ENCODE peak calls at places on chromosomes 3 and 15, in four cellular contexts. C, Z, Y and Q are unnamed samples.
A peak's percentile ranks its signal among the peaks of the same experiment; 100 is the strongest.

GRCh38 chr15:90665288-90666134 is 51.6 kb upstream of the BLM start:
- DNase-seq in C (no peak), Z (peak; percentile 82), Y (peak; percentile 74), Q (peak; percentile 65)

GRCh38 chr15:40819048-40819447 is 9.5 kb downstream of the PPP1R14D start:
- DNase-seq in C (no peak), Z (no peak), Y (no peak), Q (no peak)

GRCh38 chr3:81302045-81302444 is 459.4 kb downstream of the GBE1 start:
- DNase-seq in C (no peak), Z (peak; percentile 25), Y (no peak), Q (peak; percentile 6)

GRCh38 chr3:123409443-123410148 is 39.3 kb downstream of the ADCY5 start:
- DNase-seq in C (no peak), Z (no peak), Y (no peak), Q (no peak)

GRCh38 chr3:189664311-189664710 is 33.1 kb downstream of the TP63 start:
- DNase-seq in C (peak; percentile 39), Z (no peak), Y (no peak), Q (no peak)

GRCh38 chr3:72888546-72889309 is 882 bp downstream of the GXYLT2 start:
- DNase-seq in C (no peak), Z (no peak), Y (no peak), Q (no peak)

GRCh38 chr3:52600258-52600657 is 63.9 kb downstream of the UQCC5 start:
- DNase-seq in C (no peak), Z (no peak), Y (no peak), Q (no peak)

GRCh38 chr15:78035319-78035718 is 42.2 kb downstream of the TBC1D2B start:
- DNase-seq in C (no peak), Z (no peak), Y (no peak), Q (no peak)

GRCh38 chr15:99963976-99964375 is 230.7 kb upstream of the LYSMD4 start:
- DNase-seq in C (no peak), Z (no peak), Y (no peak), Q (no peak)

GRCh38 chr3:154886437-154886836 is 193.7 kb upstream of the MME start:
- DNase-seq in C (no peak), Z (no peak), Y (no peak), Q (no peak)

GRCh38 chr3:17765819-17766472 is 23.5 kb upstream of the TBC1D5 start:
- DNase-seq in C (no peak), Z (no peak), Y (peak; percentile 60), Q (no peak)

GRCh38 chr15:62067448-62068044 is 769 bp downstream of the C2CD4A start:
- DNase-seq in C (no peak), Z (no peak), Y (no peak), Q (peak; percentile 6)

GRCh38 chr3:62727576-62727975 is 147.6 kb downstream of the CADPS start:
- DNase-seq in C (no peak), Z (no peak), Y (no peak), Q (no peak)

GRCh38 chr3:58725326-58725853 is 58.8 kb upstream of the FAM3D start:
- DNase-seq in C (no peak), Z (no peak), Y (no peak), Q (no peak)

GRCh38 chr3:69092030-69092513 is 7.3 kb downstream of the ARL6IP5 start:
- DNase-seq in C (peak; percentile 21), Z (no peak), Y (no peak), Q (no peak)

GRCh38 chr15:74194572-74195559 is 7.7 kb downstream of the STRA6 start:
- DNase-seq in C (peak; percentile 11), Z (no peak), Y (no peak), Q (no peak)

GRCh38 chr3:179760944-179761343 is 108.1 kb downstream of the USP13 start:
- DNase-seq in C (peak; percentile 49), Z (no peak), Y (no peak), Q (no peak)

GRCh38 chr3:160981217-160981938 is 123.8 kb downstream of the B3GALNT1 start:
- DNase-seq in C (peak; percentile 92), Z (no peak), Y (peak; percentile 31), Q (no peak)

GRCh38 chr3:24590344-24590880 is 95.8 kb upstream of the THRB start:
- DNase-seq in C (no peak), Z (no peak), Y (no peak), Q (no peak)

GRCh38 chr3:2166552-2166951 is 67.9 kb downstream of the CNTN4 start:
- DNase-seq in C (no peak), Z (no peak), Y (no peak), Q (no peak)

GRCh38 chr3:61060421-61060861 is 190.8 kb downstream of the FHIT start:
- DNase-seq in C (no peak), Z (no peak), Y (no peak), Q (no peak)

GRCh38 chr3:118628704-118629341 is 405.8 kb downstream of the IGSF11 start:
- DNase-seq in C (peak; percentile 20), Z (peak; percentile 46), Y (peak; percentile 43), Q (peak; percentile 16)

GRCh38 chr3:133608405-133608804 is 34.9 kb downstream of the CDV3 start:
- DNase-seq in C (no peak), Z (no peak), Y (no peak), Q (no peak)

GRCh38 chr3:197430961-197431910 is 124.5 kb downstream of the BDH1 start:
- DNase-seq in C (no peak), Z (no peak), Y (no peak), Q (no peak)

GRCh38 chr15:32736351-32737061 is 18.7 kb downstream of the GREM1 start:
- DNase-seq in C (no peak), Z (no peak), Y (no peak), Q (no peak)

GRCh38 chr15:81852826-81853225 is 193.0 kb downstream of the MEX3B start:
- DNase-seq in C (no peak), Z (no peak), Y (no peak), Q (no peak)

GRCh38 chr15:77027697-77028450 is 32.9 kb downstream of the PSTPIP1 start:
- DNase-seq in C (no peak), Z (peak; percentile 92), Y (no peak), Q (no peak)

GRCh38 chr3:197458179-197458707 is 97.5 kb downstream of the BDH1 start:
- DNase-seq in C (no peak), Z (no peak), Y (no peak), Q (no peak)

GRCh38 chr3:39750677-39751076 is 58.7 kb upstream of the MYRIP start:
- DNase-seq in C (no peak), Z (no peak), Y (no peak), Q (no peak)

GRCh38 chr3:125374501-125374995 is 577 bp downstream of the ZNF148 start:
- DNase-seq in C (no peak), Z (no peak), Y (no peak), Q (peak; percentile 51)

DNA sequence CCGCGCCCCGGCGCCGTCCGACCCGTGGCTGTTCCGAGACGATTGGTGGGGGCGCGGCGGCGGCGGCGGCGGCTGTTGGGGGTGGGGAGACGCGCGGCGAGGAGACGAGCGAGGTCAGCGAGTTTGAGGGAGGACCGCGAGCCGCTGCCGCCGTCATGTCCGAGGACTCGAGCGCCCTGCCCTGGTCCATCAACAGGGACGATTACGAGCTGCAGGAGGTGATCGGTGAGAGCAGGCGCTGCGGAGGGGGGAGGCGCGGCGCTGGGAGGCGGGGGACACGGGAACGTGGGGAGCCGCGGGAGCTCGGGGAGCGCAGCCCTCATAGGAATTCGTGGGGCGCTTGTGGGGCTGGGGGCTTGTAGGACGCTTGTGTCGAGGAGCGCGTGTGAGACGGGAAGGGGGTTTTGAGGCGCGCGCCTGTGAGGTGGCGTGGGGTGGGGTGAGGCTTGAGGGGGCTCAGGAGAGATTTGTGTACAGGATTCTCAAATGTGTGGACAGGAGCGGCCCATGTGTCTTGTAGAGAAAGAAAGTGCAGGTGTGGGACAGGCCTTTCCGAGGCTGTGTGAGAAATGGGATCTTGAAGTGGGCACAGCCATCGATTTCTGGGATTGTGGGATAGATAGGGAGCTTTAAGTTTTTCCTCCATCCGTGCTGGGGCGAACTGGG is 518 bp downstream of the OXSR1 start:
- DNase-seq in C (no peak), Z (no peak), Y (no peak), Q (peak; percentile 35)
- TF ChIP-seq SPI1 in C (no peak), Z (no peak), Y (no peak), Q (no peak)

GRCh38 chr3:29212789-29213433 is 68.0 kb upstream of the RBMS3 start:
- DNase-seq in C (no peak), Z (no peak), Y (no peak), Q (no peak)

DNA sequence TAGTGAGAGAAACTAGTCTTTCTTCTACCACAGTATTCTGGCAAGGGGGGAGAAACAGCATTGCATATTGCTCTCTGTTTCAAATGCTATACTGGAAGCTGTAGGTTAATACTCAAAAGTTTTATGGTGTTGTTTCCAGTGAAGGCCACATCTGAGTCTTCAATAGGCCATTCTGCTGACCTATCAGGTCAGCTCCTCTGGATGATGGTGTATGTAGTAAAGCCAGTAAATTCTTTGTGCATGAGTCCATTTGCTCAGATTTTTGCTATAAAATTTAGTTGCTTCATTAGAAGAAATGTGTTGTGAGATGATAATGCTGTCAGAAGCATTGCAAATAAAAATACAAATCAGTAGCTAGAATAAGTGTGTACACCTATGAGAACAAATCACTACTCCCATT is 64.9 kb upstream of the RBMS3 start:
- DNase-seq in C (no peak), Z (no peak), Y (no peak), Q (no peak)
- TF ChIP-seq SPI1 in C (no peak), Z (no peak), Y (no peak), Q (no peak)

DNA sequence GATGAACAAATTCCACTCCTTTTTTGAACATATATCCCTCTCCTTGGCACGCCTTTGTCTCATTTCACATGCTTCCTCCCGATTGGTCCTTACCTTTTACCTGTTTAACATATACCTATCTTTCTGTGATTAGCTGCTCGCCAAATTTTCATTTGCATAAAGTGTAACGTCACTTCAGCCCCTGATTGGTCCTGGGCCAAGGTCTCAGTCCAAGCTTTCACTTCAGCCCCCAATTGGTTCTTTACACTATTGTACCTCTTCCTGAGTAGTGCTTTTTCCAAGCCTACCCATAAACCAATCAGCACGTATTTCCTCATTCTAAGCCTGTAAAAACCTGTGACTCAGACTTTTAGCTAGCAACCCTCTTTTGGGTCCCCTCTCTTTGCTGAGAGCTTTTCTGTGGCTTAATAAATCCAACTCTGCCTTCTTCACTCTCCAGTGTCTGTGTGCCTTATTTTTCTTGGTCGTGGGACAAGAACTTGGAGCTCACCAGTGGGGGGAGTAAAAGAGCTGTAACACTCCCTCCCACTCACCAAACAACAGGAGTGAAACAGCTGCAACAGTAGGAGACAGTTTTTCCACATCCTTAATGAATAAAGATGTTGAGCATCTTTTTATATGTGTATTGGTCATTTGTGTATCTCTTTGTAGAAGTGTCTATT is 584 bp upstream of the XCR1 start:
- DNase-seq in C (no peak), Z (no peak), Y (no peak), Q (no peak)
- TF ChIP-seq SPI1 in C (no peak), Z (no peak), Y (no peak), Q (no peak)

DNA sequence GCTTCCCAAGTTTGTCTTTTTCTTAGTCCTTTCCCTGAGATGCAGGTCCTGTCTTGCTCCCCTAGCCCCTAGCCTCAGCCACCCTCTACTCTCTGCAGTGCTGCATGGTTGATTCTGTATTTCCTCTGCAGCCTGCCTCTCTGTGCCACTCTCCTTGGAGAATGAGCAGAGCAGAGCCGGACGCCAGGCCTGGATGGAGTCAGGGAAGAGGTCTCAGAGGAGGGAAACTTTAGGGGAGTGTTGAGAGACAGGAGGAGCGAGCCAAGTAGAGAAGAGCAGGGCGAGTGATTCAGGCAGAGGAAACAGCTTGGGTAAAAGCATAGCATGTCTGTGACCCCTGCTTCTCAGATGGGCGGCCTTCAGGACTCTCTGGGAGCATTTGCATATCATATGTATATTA is 166.8 kb downstream of the RORA start:
- DNase-seq in C (no peak), Z (no peak), Y (no peak), Q (no peak)
- TF ChIP-seq SPI1 in C (no peak), Z (no peak), Y (no peak), Q (no peak)